ENCODE peak calls at places on chromosomes 2 and 18, in eight cellular contexts. Z is Peyer's patch, N is kidney, A is mesendoderm, H is HEK293T, U is brain microvascular endothelial cell, Y is mucosa of gallbladder, P is Daoy. M is an unnamed sample.

GRCh38 chr2:56680971-56681631 is 497.3 kb downstream of the CCDC85A start:
- DNase-seq in P (peak; percentile 36), Y (no peak), H (no peak), U (peak; percentile 64), Z (no peak), A (no peak), N (no peak), M (no peak)

GRCh38 chr2:215660687-215661086 is 224.8 kb upstream of the FN1 start:
- DNase-seq in Z (no peak), A (no peak), P (peak; percentile 82), N (no peak), H (no peak), Y (no peak), U (peak; percentile 48), M (no peak)

GRCh38 chr2:32688511-32688910 is 60.7 kb downstream of the TTC27 start:
- DNase-seq in Z (no peak), A (no peak), H (no peak), Y (no peak), N (no peak), P (peak; percentile 14), U (no peak), M (no peak)

GRCh38 chr18:42773870-42774269 is 341.6 kb downstream of the RIT2 start:
- DNase-seq in A (peak; percentile 57), Z (no peak), N (no peak), U (no peak), Y (no peak), H (no peak), P (no peak), M (no peak)

GRCh38 chr2:158953926-158954763 is 14.3 kb upstream of the TANC1 start:
- DNase-seq in A (no peak), U (peak; percentile 93), N (peak; percentile 88), Z (peak; percentile 86), P (peak; percentile 95), H (peak; percentile 71), Y (peak; percentile 86), M (peak; percentile 85)

GRCh38 chr2:120052597-120052996 is 39.7 kb downstream of the EPB41L5 start:
- DNase-seq in Z (no peak), P (no peak), N (no peak), H (no peak), U (no peak), Y (no peak), A (peak; percentile 10), M (no peak)

GRCh38 chr2:156452971-156453370 is 16.8 kb downstream of the GPD2 start:
- DNase-seq in P (no peak), N (no peak), U (no peak), Z (no peak), A (no peak), Y (no peak), H (no peak), M (no peak)

GRCh38 chr2:26347286-26347865 is 787 bp upstream of the ADGRF3 start:
- DNase-seq in Y (no peak), Z (no peak), A (no peak), P (no peak), N (no peak), H (no peak), U (no peak), M (no peak)

GRCh38 chr18:48622911-48623431 is 84.1 kb downstream of the CTIF start:
- DNase-seq in N (no peak), H (no peak), Y (no peak), P (peak; percentile 57), A (peak; percentile 89), U (peak; percentile 19), Z (no peak), M (no peak)

GRCh38 chr2:9594361-9595063 is 36.3 kb downstream of the YWHAQ start:
- DNase-seq in U (peak; percentile 83), P (peak; percentile 75), Y (peak; percentile 18), Z (no peak), H (no peak), A (peak; percentile 44), N (no peak), M (no peak)

GRCh38 chr2:149953627-149954026 is 366.1 kb upstream of the MMADHC start:
- DNase-seq in A (no peak), Y (no peak), N (no peak), Z (no peak), P (no peak), H (no peak), U (no peak), M (no peak)

GRCh38 chr2:23630111-23630480 is 245.1 kb downstream of the KLHL29 start:
- DNase-seq in H (no peak), Y (no peak), U (no peak), P (no peak), Z (no peak), A (no peak), N (peak; percentile 43), M (no peak)

GRCh38 chr2:196586511-196586991 is 53.0 kb upstream of the CCDC150 start:
- DNase-seq in P (peak; percentile 83), A (no peak), Y (no peak), Z (no peak), H (no peak), N (no peak), U (peak; percentile 93), M (no peak)

GRCh38 chr2:158600155-158600802 is 143.5 kb downstream of the PKP4 start:
- DNase-seq in Z (no peak), Y (peak; percentile 80), U (peak; percentile 93), N (no peak), A (no peak), P (peak; percentile 89), H (no peak), M (peak; percentile 64)

GRCh38 chr18:22207022-22207758 is 37.8 kb downstream of the GATA6 start:
- DNase-seq in H (no peak), N (no peak), A (no peak), Y (no peak), Z (no peak), P (no peak), U (no peak), M (no peak)

M was measured in colonic mucosa.